ENCODE peak calls at places on chromosome 3, in five cellular contexts. F, P, R, A and S are unnamed samples.

GRCh38 chr3:141797819-141798405 is 34.7 kb downstream of the GRK7 start:
- DNase-seq in F (no peak), P (no peak), R (peak; percentile 33), A (no peak), S (no peak)

GRCh38 chr3:106691476-106691875 is 685.8 kb upstream of the CCDC54 start:
- DNase-seq in F (no peak), P (no peak), R (no peak), A (no peak), S (no peak)

GRCh38 chr3:127461286-127461685 is 129.2 kb downstream of the TPRA1 start:
- DNase-seq in F (no peak), P (no peak), R (no peak), A (no peak), S (no peak)

GRCh38 chr3:99638244-99638948 is at the start of gene COL8A1:
- DNase-seq in F (peak; percentile 65), P (peak; percentile 73), R (no peak), A (peak; percentile 91), S (peak; percentile 84)

GRCh38 chr3:73383470-73384049 is 241.2 kb downstream of the PDZRN3 start:
- DNase-seq in F (no peak), P (no peak), R (no peak), A (no peak), S (no peak)

GRCh38 chr3:19147905-19148767 is at the start of gene KCNH8:
- DNase-seq in F (no peak), P (no peak), R (peak; percentile 53), A (no peak), S (no peak)

GRCh38 chr3:195893516-195893915 is 14.8 kb downstream of the TNK2 start:
- DNase-seq in F (no peak), P (no peak), R (no peak), A (no peak), S (no peak)

GRCh38 chr3:167967257-167968010 is 128.3 kb downstream of the GOLIM4 start:
- DNase-seq in F (no peak), P (no peak), R (no peak), A (no peak), S (no peak)

GRCh38 chr3:167066977-167067843 is 312.9 kb downstream of the ZBBX start:
- DNase-seq in F (no peak), P (no peak), R (peak; percentile 22), A (no peak), S (no peak)

GRCh38 chr3:50267280-50267913 is 1.6 kb upstream of the SEMA3B start:
- DNase-seq in F (peak; percentile 74), P (no peak), R (peak; percentile 75), A (no peak), S (peak; percentile 44)

GRCh38 chr3:4978259-4978965 is 825 bp upstream of the BHLHE40 start:
- DNase-seq in F (peak; percentile 98), P (peak; percentile 96), R (peak; percentile 98), A (peak; percentile 99), S (peak; percentile 99)

GRCh38 chr3:12670789-12671450 is 7.0 kb upstream of the RAF1 start:
- DNase-seq in F (no peak), P (no peak), R (no peak), A (no peak), S (no peak)

GRCh38 chr3:185708392-185708791 is 116.5 kb downstream of the IGF2BP2 start:
- DNase-seq in F (no peak), P (no peak), R (no peak), A (no peak), S (no peak)

GRCh38 chr3:169509359-169509758 is 154.2 kb downstream of the MECOM start:
- DNase-seq in F (no peak), P (no peak), R (no peak), A (no peak), S (no peak)

GRCh38 chr3:20558161-20558560 is 372.2 kb upstream of the SGO1 start:
- DNase-seq in F (no peak), P (no peak), R (no peak), A (no peak), S (no peak)

GRCh38 chr3:37974121-37974927 is 16.3 kb upstream of the VILL start:
- DNase-seq in F (peak; percentile 50), P (no peak), R (peak; percentile 77), A (peak; percentile 71), S (peak; percentile 60)

GRCh38 chr3:177498037-177498857 is 301.0 kb upstream of the TBL1XR1 start:
- DNase-seq in F (no peak), P (no peak), R (peak; percentile 86), A (peak; percentile 82), S (no peak)

GRCh38 chr3:26307192-26307591 is 315.4 kb upstream of the LRRC3B start:
- DNase-seq in F (no peak), P (no peak), R (no peak), A (no peak), S (no peak)

GRCh38 chr3:193831495-193832455 is 238.8 kb downstream of the OPA1 start:
- DNase-seq in F (no peak), P (no peak), R (no peak), A (no peak), S (peak; percentile 40)

GRCh38 chr3:157390713-157391515 is 45.7 kb upstream of the PTX3 start:
- DNase-seq in F (no peak), P (no peak), R (no peak), A (peak; percentile 40), S (no peak)

GRCh38 chr3:129180461-129180860 is 3.2 kb downstream of the CNBP start:
- DNase-seq in F (no peak), P (no peak), R (no peak), A (no peak), S (no peak)

GRCh38 chr3:116614795-116615362 is 94.7 kb upstream of the TUSC7 start:
- DNase-seq in F (no peak), P (no peak), R (no peak), A (peak; percentile 0), S (no peak)

GRCh38 chr3:197372076-197372661 is 73.8 kb upstream of the DLG1 start:
- DNase-seq in F (no peak), P (peak; percentile 78), R (no peak), A (peak; percentile 93), S (peak; percentile 90)

GRCh38 chr3:29440321-29441019 is 159.6 kb downstream of the RBMS3 start:
- DNase-seq in F (no peak), P (no peak), R (no peak), A (no peak), S (peak; percentile 54)

GRCh38 chr3:41418961-41419691 is 219.8 kb downstream of the CTNNB1 start:
- DNase-seq in F (no peak), P (no peak), R (no peak), A (peak; percentile 72), S (peak; percentile 33)

GRCh38 chr3:105827959-105828358 is 40.9 kb downstream of the CBLB start:
- DNase-seq in F (peak; percentile 35), P (peak; percentile 39), R (no peak), A (peak; percentile 95), S (peak; percentile 69)

GRCh38 chr3:64028754-64029153 is 5.5 kb upstream of the PSMD6 start:
- DNase-seq in F (no peak), P (no peak), R (no peak), A (no peak), S (no peak)

DNA sequence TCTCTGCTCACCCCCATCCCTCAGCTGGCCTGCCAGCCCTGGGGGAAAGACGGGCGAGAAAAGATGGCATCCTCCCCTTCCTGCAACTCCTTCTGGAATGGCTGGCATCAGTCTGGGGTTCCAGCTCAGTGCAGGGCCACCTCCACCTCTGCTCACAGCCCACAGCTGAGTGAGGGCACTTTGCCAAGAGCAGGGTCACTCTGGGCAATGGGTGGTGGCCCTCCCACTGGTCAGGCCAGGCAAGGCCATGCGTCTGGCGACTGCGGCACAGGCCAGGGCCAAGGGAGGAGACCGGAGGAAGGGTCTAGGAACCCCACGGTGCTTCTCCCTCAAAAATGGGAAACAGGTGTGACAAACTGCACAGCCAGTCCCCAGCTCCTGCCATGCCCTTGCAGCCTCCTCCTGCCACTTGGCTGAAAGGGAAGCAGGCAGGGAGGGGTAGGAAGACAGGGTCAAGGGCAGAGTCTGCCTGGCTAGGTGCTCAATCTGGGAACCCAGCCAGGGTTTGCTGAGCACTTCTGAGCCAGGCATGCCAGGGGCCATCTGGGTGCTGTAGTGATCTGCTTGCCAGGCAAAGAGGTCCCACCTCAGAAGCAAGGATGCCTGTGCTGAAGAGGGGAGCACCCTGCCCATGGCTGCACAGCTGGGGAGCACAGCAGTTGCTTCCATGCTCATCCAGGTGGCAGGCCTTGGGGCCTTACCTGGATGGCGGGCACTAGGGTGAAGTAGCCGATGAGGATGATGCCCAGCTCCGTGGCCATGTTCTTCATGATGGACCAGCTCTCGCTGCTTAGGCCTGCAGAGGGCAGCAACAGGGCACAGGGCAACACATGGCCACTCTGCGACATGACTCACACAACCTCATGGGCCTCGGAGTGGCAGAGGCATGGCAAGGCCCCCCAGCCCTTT is 41.2 kb downstream of the PTPN23 start:
- DNase-seq in F (no peak), P (no peak), R (peak; percentile 60), A (peak; percentile 36), S (no peak)
- TF ChIP-seq CTCF in F (no peak), P (peak; percentile 33), R (peak; percentile 7), A (peak; percentile 24), S (peak; percentile 34)

DNA sequence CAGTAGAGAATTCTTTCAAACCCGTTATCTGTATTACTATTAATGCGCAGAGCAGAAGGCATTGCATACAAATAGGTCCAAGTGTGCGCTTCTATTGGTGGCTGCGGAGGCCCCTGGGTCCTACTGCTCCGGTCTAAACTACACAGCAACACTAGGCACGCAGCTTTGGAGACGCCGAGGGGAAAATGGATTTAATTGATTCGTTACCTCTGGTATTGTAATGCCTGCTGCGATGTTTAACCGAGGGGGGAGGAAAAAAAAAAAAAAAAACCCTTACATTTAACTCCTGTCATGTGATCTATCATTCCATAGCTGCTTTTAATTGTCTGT is at the start of gene ROBO1:
- DNase-seq in F (no peak), P (no peak), R (no peak), A (no peak), S (no peak)
- H3K4me3 ChIP-seq in F (peak within 1 kb of the TSS; percentile 20), P (no peak within 1 kb of the TSS), R (no peak within 1 kb of the TSS), A (peak within 1 kb of the TSS; percentile 13), S (no peak within 1 kb of the TSS)

DNA sequence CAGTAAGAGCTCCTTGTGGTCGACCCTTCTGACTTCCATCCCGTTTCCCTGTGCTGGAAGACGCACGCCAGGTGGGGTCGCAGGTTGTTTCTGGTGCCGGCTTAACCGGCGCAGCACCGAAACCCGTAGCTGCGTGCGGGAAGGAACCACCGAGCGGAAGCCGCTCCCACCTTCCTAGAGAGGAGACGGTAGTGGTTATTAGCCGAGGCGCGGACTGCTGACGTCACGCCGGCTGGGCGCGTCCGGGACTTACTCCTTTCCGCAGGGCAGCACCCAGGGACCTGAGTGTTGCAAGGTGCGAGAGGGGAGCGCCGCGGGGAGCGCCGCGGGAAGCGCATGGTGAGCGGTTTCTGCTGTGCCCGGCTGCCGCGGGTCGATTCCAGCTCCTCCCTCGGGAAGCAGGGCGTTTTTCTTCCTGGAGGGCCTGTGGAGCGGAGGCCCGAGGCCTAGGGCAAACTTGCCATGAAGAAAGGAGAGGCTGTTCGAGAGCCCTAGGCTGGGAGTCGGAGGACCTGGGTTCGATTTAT is at the start of gene ZNF501:
- DNase-seq in F (peak; percentile 93), P (peak; percentile 49), R (peak; percentile 93), A (peak; percentile 95), S (peak; percentile 96)
- TF ChIP-seq CTCF in F (no peak), P (no peak), R (no peak), A (no peak), S (no peak)

DNA sequence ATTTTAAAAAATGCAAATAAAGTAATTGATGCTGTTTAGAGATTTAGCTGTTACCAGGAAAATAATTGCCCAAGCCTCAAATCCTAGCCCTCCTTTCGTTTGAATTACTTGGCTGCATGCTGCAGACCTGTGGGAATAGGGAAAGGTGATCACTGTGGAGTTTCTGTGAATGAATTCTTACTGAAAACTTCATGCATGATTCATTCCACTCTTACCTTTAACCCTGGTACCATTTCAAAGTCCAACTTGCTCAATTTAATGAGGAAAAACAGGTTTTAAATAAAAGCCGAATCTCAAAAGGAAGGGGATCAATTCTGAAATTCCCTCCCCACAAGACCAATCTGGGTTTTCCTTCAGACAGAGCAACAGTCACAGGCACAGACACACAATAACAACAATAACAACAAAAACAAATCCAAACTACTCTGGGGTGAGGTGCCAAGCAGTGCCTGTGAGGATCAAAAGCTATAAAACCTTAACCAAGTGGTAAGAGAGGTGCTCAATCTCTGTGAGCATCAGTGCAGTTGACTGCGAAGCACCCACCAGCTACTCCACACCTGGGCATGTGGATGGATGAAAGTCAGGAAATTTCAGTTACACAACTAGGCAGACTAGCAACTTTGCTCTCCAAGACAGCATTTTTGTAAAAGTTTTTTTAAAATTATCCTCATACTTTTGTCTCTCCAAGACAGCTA is 200.8 kb downstream of the CNTN3 start:
- DNase-seq in F (no peak), P (no peak), R (no peak), A (no peak), S (no peak)
- H3K4me3 ChIP-seq in F (no peak overlapping the region), P (no peak overlapping the region), R (no peak overlapping the region), A (no peak overlapping the region), S (no peak overlapping the region)